ENCODE peak calls at places on chromosome 7, in eight cellular contexts. T is Right ventricle myocardium inferior; S is anterior cingulate cortex; N is NCI-H1092; M is HTR-8/SVneo; B is stimulated activated CD8-positive, alpha-beta memory T cell treated with anti-CD3 and anti-CD28 coated beads, Interleukin-15, amount 100 ng/mL, for 24 hours; L is activated CD4-positive, alpha-beta T cell treated with anti-CD3 and anti-CD28 coated beads, Interleukin-2, amount 10 ng/mL, durations not matched to agents 7 days and 5 days; F is neuronal stem cell. Y is an unnamed sample.

GRCh38 chr7:29812185-29812876 is 6.0 kb downstream of the WIPF3 start:
- DNase-seq in T (no peak), S (no peak), N (no peak), M (no peak), B (no peak), L (no peak), F (no peak), Y (no peak)

GRCh38 chr7:83550100-83550499 is 98.8 kb downstream of the SEMA3E start:
- DNase-seq in T (no peak), S (no peak), N (no peak), M (peak; percentile 12), B (no peak), L (no peak), F (no peak), Y (no peak)

GRCh38 chr7:33903770-33904679 is 1.3 kb upstream of the BMPER start:
- DNase-seq in T (no peak), S (peak; percentile 39), N (peak; percentile 39), M (peak; percentile 28), B (no peak), L (no peak), F (peak; percentile 54), Y (no peak)

GRCh38 chr7:75815381-75816046 is 1.9 kb upstream of the CCL24 start:
- DNase-seq in T (no peak), S (no peak), N (no peak), M (no peak), B (no peak), L (no peak), F (no peak), Y (no peak)

GRCh38 chr7:44872787-44873186 is 12.5 kb downstream of the PURB start:
- DNase-seq in T (no peak), S (no peak), N (no peak), M (no peak), B (no peak), L (no peak), F (no peak), Y (no peak)

GRCh38 chr7:55733584-55733983 is 129.0 kb downstream of the SEPTIN14 start:
- DNase-seq in T (no peak), S (no peak), N (no peak), M (no peak), B (no peak), L (no peak), F (no peak), Y (no peak)

GRCh38 chr7:21327422-21328191 is 100.3 kb upstream of the SP4 start:
- DNase-seq in T (no peak), S (no peak), N (no peak), M (no peak), B (no peak), L (no peak), F (no peak), Y (no peak)

GRCh38 chr7:106071356-106071998 is 40.6 kb downstream of the SYPL1 start:
- DNase-seq in T (no peak), S (no peak), N (no peak), M (no peak), B (no peak), L (peak; percentile 64), F (no peak), Y (no peak)

GRCh38 chr7:25619963-25620799 is 391.9 kb upstream of the NPVF start:
- DNase-seq in T (peak; percentile 60), S (no peak), N (no peak), M (no peak), B (no peak), L (peak; percentile 29), F (no peak), Y (no peak)

GRCh38 chr7:118304100-118304499 is 79.6 kb downstream of the ANKRD7 start:
- DNase-seq in T (no peak), S (no peak), N (no peak), M (no peak), B (no peak), L (no peak), F (no peak), Y (no peak)

GRCh38 chr7:106405697-106406141 is 120.9 kb upstream of the NAMPT start:
- DNase-seq in T (no peak), S (no peak), N (no peak), M (no peak), B (no peak), L (no peak), F (no peak), Y (no peak)

GRCh38 chr7:148535227-148535626 is 55.3 kb upstream of the C7orf33 start:
- DNase-seq in T (no peak), S (no peak), N (no peak), M (no peak), B (no peak), L (peak; percentile 21), F (no peak), Y (no peak)

GRCh38 chr7:80361948-80362347 is 149.9 kb downstream of the GNAT3 start:
- DNase-seq in T (no peak), S (no peak), N (no peak), M (no peak), B (no peak), L (no peak), F (no peak), Y (no peak)

GRCh38 chr7:115359119-115359518 is 437.2 kb downstream of the MDFIC start:
- DNase-seq in T (no peak), S (no peak), N (no peak), M (no peak), B (no peak), L (no peak), F (no peak), Y (no peak)

GRCh38 chr7:97971120-97971989 is 18.6 kb downstream of the OCM2 start:
- DNase-seq in T (no peak), S (no peak), N (no peak), M (no peak), B (no peak), L (peak; percentile 52), F (no peak), Y (no peak)